ENCODE peak calls at places on chromosome 3, in four cellular contexts. O, P, F and J are unnamed samples.

GRCh38 chr3:28301607-28302158 is 46.8 kb upstream of the ZCWPW2 start:
- DNase-seq in F (no peak), O (no peak), P (no peak), J (no peak)

GRCh38 chr3:39254806-39255449 is 24.9 kb downstream of the CX3CR1 start:
- DNase-seq in F (peak), P (no peak), O (no peak), J (peak)

GRCh38 chr3:42020681-42021307 is 58.9 kb upstream of the ULK4 start:
- DNase-seq in P (no peak), F (peak), O (no peak), J (no peak)

GRCh38 chr3:46700772-46701171 is 420 bp upstream of the TMIE start:
- DNase-seq in F (no peak), P (no peak), O (no peak), J (no peak)

GRCh38 chr3:17313746-17314145 is 428.7 kb downstream of the TBC1D5 start:
- DNase-seq in F (no peak), O (no peak), P (no peak), J (no peak)

GRCh38 chr3:10240799-10241198 is 7.5 kb upstream of the TATDN2 start:
- DNase-seq in F (no peak), P (no peak), O (no peak), J (no peak)

GRCh38 chr3:94513600-94513999 is 450.7 kb downstream of the NSUN3 start:
- DNase-seq in F (no peak), P (no peak), O (no peak), J (no peak)

GRCh38 chr3:141500397-141500796 is 13.6 kb downstream of the RASA2 start:
- DNase-seq in O (no peak), F (no peak), P (no peak), J (no peak)

GRCh38 chr3:48140284-48140683 is 47.9 kb downstream of the CDC25A start:
- DNase-seq in F (no peak), O (peak), P (no peak), J (no peak)

GRCh38 chr3:160088492-160089137 is 100.0 kb downstream of the IL12A start:
- DNase-seq in P (no peak), O (no peak), F (no peak), J (no peak)

GRCh38 chr3:123750209-123750608 is 133.9 kb downstream of the MYLK start:
- DNase-seq in P (no peak), F (no peak), O (no peak), J (no peak)

GRCh38 chr3:57856675-57857074 is 100.6 kb downstream of the SLMAP start:
- DNase-seq in O (peak), F (peak), P (no peak), J (no peak)